ENCODE peak calls at places on chromosomes 7 and 10, in ten cellular contexts. One of them, this sample, is unnamed.
A peak's percentile ranks its signal among the peaks of the same experiment; 100 is the strongest.

GRCh38 chr10:80686734-80687561 is 149.2 kb downstream of the SH2D4B start:
- DNase-seq in lower lobe of right lung: no peak
- DNase-seq in CD4-positive, CD25-positive, alpha-beta regulatory T cell: no peak
- DNase-seq in GM23338: peak; percentile 26
- DNase-seq in activated CD4-positive, alpha-beta T cell treated with anti-CD3 and anti-CD28 coated beads, Interleukin-2, amount 50 U/mL, for 24 hours: no peak
- DNase-seq in CD8-positive, alpha-beta T cell: no peak
- DNase-seq in activated T-cell treated with anti-CD3 and anti-CD28 coated beads for 24 hours: no peak
- DNase-seq in NCI-H345: no peak
- DNase-seq in CD4-positive, alpha-beta T cell: no peak
- DNase-seq in activated T-helper 1 cell treated with anti-CD3 and anti-CD28 coated beads, Interleukin-12 subunit alpha, Interleukin-12 subunit beta, Interleukin-2, Interleukin-4 antibody, amounts not matched to agents 30 ng/mL and 10 ng/mL and 1 ng/mL, durations not matched to agents 14 hours and 24 hours and 36 hours: no peak
- DNase-seq in this sample: no peak

GRCh38 chr7:78742694-78743093 is 710.8 kb downstream of the MAGI2 start:
- DNase-seq in activated T-cell treated with anti-CD3 and anti-CD28 coated beads for 24 hours: no peak
- DNase-seq in lower lobe of right lung: no peak
- DNase-seq in CD8-positive, alpha-beta T cell: no peak
- DNase-seq in activated CD4-positive, alpha-beta T cell treated with anti-CD3 and anti-CD28 coated beads, Interleukin-2, amount 50 U/mL, for 24 hours: no peak
- DNase-seq in CD4-positive, CD25-positive, alpha-beta regulatory T cell: no peak
- DNase-seq in NCI-H345: no peak
- DNase-seq in GM23338: no peak
- DNase-seq in CD4-positive, alpha-beta T cell: no peak
- DNase-seq in activated T-helper 1 cell treated with anti-CD3 and anti-CD28 coated beads, Interleukin-12 subunit alpha, Interleukin-12 subunit beta, Interleukin-2, Interleukin-4 antibody, amounts not matched to agents 30 ng/mL and 10 ng/mL and 1 ng/mL, durations not matched to agents 14 hours and 24 hours and 36 hours: no peak
- DNase-seq in this sample: no peak

GRCh38 chr10:88062798-88063472 is 199.5 kb downstream of the PTEN start:
- DNase-seq in activated CD4-positive, alpha-beta T cell treated with anti-CD3 and anti-CD28 coated beads, Interleukin-2, amount 50 U/mL, for 24 hours: no peak
- DNase-seq in lower lobe of right lung: no peak
- DNase-seq in activated T-helper 1 cell treated with anti-CD3 and anti-CD28 coated beads, Interleukin-12 subunit alpha, Interleukin-12 subunit beta, Interleukin-2, Interleukin-4 antibody, amounts not matched to agents 30 ng/mL and 10 ng/mL and 1 ng/mL, durations not matched to agents 14 hours and 24 hours and 36 hours: no peak
- DNase-seq in NCI-H345: no peak
- DNase-seq in CD4-positive, alpha-beta T cell: no peak
- DNase-seq in CD8-positive, alpha-beta T cell: no peak
- DNase-seq in GM23338: no peak
- DNase-seq in activated T-cell treated with anti-CD3 and anti-CD28 coated beads for 24 hours: no peak
- DNase-seq in CD4-positive, CD25-positive, alpha-beta regulatory T cell: no peak
- DNase-seq in this sample: no peak

GRCh38 chr10:15222511-15222910 is 54.0 kb upstream of the NMT2 start:
- DNase-seq in NCI-H345: peak; percentile 58
- DNase-seq in activated CD4-positive, alpha-beta T cell treated with anti-CD3 and anti-CD28 coated beads, Interleukin-2, amount 50 U/mL, for 24 hours: no peak
- DNase-seq in GM23338: no peak
- DNase-seq in activated T-helper 1 cell treated with anti-CD3 and anti-CD28 coated beads, Interleukin-12 subunit alpha, Interleukin-12 subunit beta, Interleukin-2, Interleukin-4 antibody, amounts not matched to agents 30 ng/mL and 10 ng/mL and 1 ng/mL, durations not matched to agents 14 hours and 24 hours and 36 hours: no peak
- DNase-seq in CD8-positive, alpha-beta T cell: no peak
- DNase-seq in CD4-positive, alpha-beta T cell: no peak
- DNase-seq in activated T-cell treated with anti-CD3 and anti-CD28 coated beads for 24 hours: no peak
- DNase-seq in CD4-positive, CD25-positive, alpha-beta regulatory T cell: no peak
- DNase-seq in lower lobe of right lung: no peak
- DNase-seq in this sample: no peak

GRCh38 chr10:52805414-52806285 is 33.1 kb upstream of the MBL2 start:
- DNase-seq in lower lobe of right lung: no peak
- DNase-seq in activated CD4-positive, alpha-beta T cell treated with anti-CD3 and anti-CD28 coated beads, Interleukin-2, amount 50 U/mL, for 24 hours: no peak
- DNase-seq in CD4-positive, CD25-positive, alpha-beta regulatory T cell: no peak
- DNase-seq in CD8-positive, alpha-beta T cell: no peak
- DNase-seq in GM23338: peak; percentile 9
- DNase-seq in activated T-helper 1 cell treated with anti-CD3 and anti-CD28 coated beads, Interleukin-12 subunit alpha, Interleukin-12 subunit beta, Interleukin-2, Interleukin-4 antibody, amounts not matched to agents 30 ng/mL and 10 ng/mL and 1 ng/mL, durations not matched to agents 14 hours and 24 hours and 36 hours: no peak
- DNase-seq in activated T-cell treated with anti-CD3 and anti-CD28 coated beads for 24 hours: no peak
- DNase-seq in CD4-positive, alpha-beta T cell: no peak
- DNase-seq in NCI-H345: no peak
- DNase-seq in this sample: no peak

GRCh38 chr10:124604214-124605000 is 139.8 kb downstream of the FAM53B start:
- DNase-seq in CD8-positive, alpha-beta T cell: no peak
- DNase-seq in activated T-helper 1 cell treated with anti-CD3 and anti-CD28 coated beads, Interleukin-12 subunit alpha, Interleukin-12 subunit beta, Interleukin-2, Interleukin-4 antibody, amounts not matched to agents 30 ng/mL and 10 ng/mL and 1 ng/mL, durations not matched to agents 14 hours and 24 hours and 36 hours: no peak
- DNase-seq in activated CD4-positive, alpha-beta T cell treated with anti-CD3 and anti-CD28 coated beads, Interleukin-2, amount 50 U/mL, for 24 hours: no peak
- DNase-seq in GM23338: no peak
- DNase-seq in lower lobe of right lung: no peak
- DNase-seq in CD4-positive, alpha-beta T cell: no peak
- DNase-seq in NCI-H345: no peak
- DNase-seq in CD4-positive, CD25-positive, alpha-beta regulatory T cell: no peak
- DNase-seq in activated T-cell treated with anti-CD3 and anti-CD28 coated beads for 24 hours: no peak
- DNase-seq in this sample: peak; percentile 66

GRCh38 chr7:155261031-155261985 is 36.4 kb upstream of the INSIG1 start:
- DNase-seq in GM23338: peak; percentile 8
- DNase-seq in lower lobe of right lung: no peak
- DNase-seq in CD8-positive, alpha-beta T cell: no peak
- DNase-seq in activated T-helper 1 cell treated with anti-CD3 and anti-CD28 coated beads, Interleukin-12 subunit alpha, Interleukin-12 subunit beta, Interleukin-2, Interleukin-4 antibody, amounts not matched to agents 30 ng/mL and 10 ng/mL and 1 ng/mL, durations not matched to agents 14 hours and 24 hours and 36 hours: no peak
- DNase-seq in activated T-cell treated with anti-CD3 and anti-CD28 coated beads for 24 hours: no peak
- DNase-seq in CD4-positive, alpha-beta T cell: no peak
- DNase-seq in activated CD4-positive, alpha-beta T cell treated with anti-CD3 and anti-CD28 coated beads, Interleukin-2, amount 50 U/mL, for 24 hours: no peak
- DNase-seq in NCI-H345: no peak
- DNase-seq in CD4-positive, CD25-positive, alpha-beta regulatory T cell: no peak
- DNase-seq in this sample: no peak

GRCh38 chr7:139629392-139630082 is 106.1 kb downstream of the CLEC2L start:
- DNase-seq in NCI-H345: no peak
- DNase-seq in CD8-positive, alpha-beta T cell: no peak
- DNase-seq in activated T-cell treated with anti-CD3 and anti-CD28 coated beads for 24 hours: no peak
- DNase-seq in GM23338: no peak
- DNase-seq in activated T-helper 1 cell treated with anti-CD3 and anti-CD28 coated beads, Interleukin-12 subunit alpha, Interleukin-12 subunit beta, Interleukin-2, Interleukin-4 antibody, amounts not matched to agents 30 ng/mL and 10 ng/mL and 1 ng/mL, durations not matched to agents 14 hours and 24 hours and 36 hours: no peak
- DNase-seq in activated CD4-positive, alpha-beta T cell treated with anti-CD3 and anti-CD28 coated beads, Interleukin-2, amount 50 U/mL, for 24 hours: no peak
- DNase-seq in CD4-positive, CD25-positive, alpha-beta regulatory T cell: no peak
- DNase-seq in lower lobe of right lung: no peak
- DNase-seq in CD4-positive, alpha-beta T cell: no peak
- DNase-seq in this sample: no peak

GRCh38 chr7:26857534-26858228 is 6.7 kb downstream of the SKAP2 start:
- DNase-seq in CD4-positive, alpha-beta T cell: no peak
- DNase-seq in activated T-helper 1 cell treated with anti-CD3 and anti-CD28 coated beads, Interleukin-12 subunit alpha, Interleukin-12 subunit beta, Interleukin-2, Interleukin-4 antibody, amounts not matched to agents 30 ng/mL and 10 ng/mL and 1 ng/mL, durations not matched to agents 14 hours and 24 hours and 36 hours: no peak
- DNase-seq in activated T-cell treated with anti-CD3 and anti-CD28 coated beads for 24 hours: no peak
- DNase-seq in lower lobe of right lung: peak; percentile 50
- DNase-seq in activated CD4-positive, alpha-beta T cell treated with anti-CD3 and anti-CD28 coated beads, Interleukin-2, amount 50 U/mL, for 24 hours: no peak
- DNase-seq in NCI-H345: no peak
- DNase-seq in GM23338: peak; percentile 72
- DNase-seq in CD4-positive, CD25-positive, alpha-beta regulatory T cell: no peak
- DNase-seq in CD8-positive, alpha-beta T cell: no peak
- DNase-seq in this sample: peak; percentile 38

GRCh38 chr7:114865564-114865963 is 56.3 kb upstream of the MDFIC start:
- DNase-seq in CD4-positive, alpha-beta T cell: peak; percentile 44
- DNase-seq in NCI-H345: peak; percentile 5
- DNase-seq in lower lobe of right lung: peak; percentile 48
- DNase-seq in CD4-positive, CD25-positive, alpha-beta regulatory T cell: peak; percentile 53
- DNase-seq in activated T-cell treated with anti-CD3 and anti-CD28 coated beads for 24 hours: peak; percentile 52
- DNase-seq in CD8-positive, alpha-beta T cell: peak; percentile 18
- DNase-seq in GM23338: peak; percentile 74
- DNase-seq in activated CD4-positive, alpha-beta T cell treated with anti-CD3 and anti-CD28 coated beads, Interleukin-2, amount 50 U/mL, for 24 hours: peak; percentile 63
- DNase-seq in activated T-helper 1 cell treated with anti-CD3 and anti-CD28 coated beads, Interleukin-12 subunit alpha, Interleukin-12 subunit beta, Interleukin-2, Interleukin-4 antibody, amounts not matched to agents 30 ng/mL and 10 ng/mL and 1 ng/mL, durations not matched to agents 14 hours and 24 hours and 36 hours: peak; percentile 31
- DNase-seq in this sample: peak; percentile 5

GRCh38 chr7:71491331-71491730 is 359.4 kb downstream of the GALNT17 start:
- DNase-seq in CD4-positive, CD25-positive, alpha-beta regulatory T cell: no peak
- DNase-seq in GM23338: no peak
- DNase-seq in lower lobe of right lung: no peak
- DNase-seq in CD8-positive, alpha-beta T cell: no peak
- DNase-seq in activated T-helper 1 cell treated with anti-CD3 and anti-CD28 coated beads, Interleukin-12 subunit alpha, Interleukin-12 subunit beta, Interleukin-2, Interleukin-4 antibody, amounts not matched to agents 30 ng/mL and 10 ng/mL and 1 ng/mL, durations not matched to agents 14 hours and 24 hours and 36 hours: no peak
- DNase-seq in CD4-positive, alpha-beta T cell: no peak
- DNase-seq in activated CD4-positive, alpha-beta T cell treated with anti-CD3 and anti-CD28 coated beads, Interleukin-2, amount 50 U/mL, for 24 hours: no peak
- DNase-seq in activated T-cell treated with anti-CD3 and anti-CD28 coated beads for 24 hours: no peak
- DNase-seq in NCI-H345: no peak
- DNase-seq in this sample: no peak

This sample was measured in H7.